ENCODE peak calls at places on chromosomes 4 and X, in four cellular contexts. A is HepG2, P is K562, W is GM12878. Z is an unnamed sample.

GRCh38 chr4:27463816-27464215 is 603.2 kb downstream of the STIM2 start:
- DNase-seq in A (no peak), P (no peak), W (no peak), Z (no peak)

GRCh38 chr4:65391814-65392213 is 278.5 kb downstream of the EPHA5 start:
- DNase-seq in W (no peak), P (no peak), A (no peak), Z (no peak)

GRCh38 chrX:45849261-45849660 is 648.6 kb upstream of the DIPK2B start:
- DNase-seq in A (peak; percentile 61), P (peak; percentile 4), W (no peak), Z (peak; percentile 28)

GRCh38 chr4:97984545-97985131 is 158.6 kb downstream of the STPG2 start:
- DNase-seq in W (no peak), A (no peak), P (peak; percentile 4), Z (no peak)

GRCh38 chr4:129138762-129139496 is 43.0 kb downstream of the C4orf33 start:
- DNase-seq in P (no peak), A (no peak), W (no peak), Z (peak; percentile 55)

GRCh38 chr4:113468165-113469022 is 293.1 kb downstream of the CAMK2D start:
- DNase-seq in P (no peak), A (peak; percentile 63), W (no peak), Z (peak; percentile 7)

GRCh38 chrX:137432609-137433008 is 133.3 kb upstream of the ZIC3 start:
- DNase-seq in P (peak; percentile 24), A (peak; percentile 0), W (no peak), Z (peak; percentile 52)

GRCh38 chr4:148112231-148112982 is 329.8 kb downstream of the NR3C2 start:
- DNase-seq in P (no peak), W (no peak), A (no peak), Z (no peak)

GRCh38 chr4:37243722-37244582 is 591 bp upstream of the NWD2 start:
- DNase-seq in A (peak; percentile 0), P (no peak), W (no peak), Z (peak; percentile 46)

GRCh38 chr4:4677825-4678522 is 136.1 kb upstream of the STX18 start:
- DNase-seq in P (peak; percentile 40), W (no peak), A (no peak), Z (peak; percentile 48)

GRCh38 chrX:16114640-16115039 is 8.7 kb upstream of the GRPR start:
- DNase-seq in A (no peak), P (no peak), W (no peak), Z (no peak)

DNA sequence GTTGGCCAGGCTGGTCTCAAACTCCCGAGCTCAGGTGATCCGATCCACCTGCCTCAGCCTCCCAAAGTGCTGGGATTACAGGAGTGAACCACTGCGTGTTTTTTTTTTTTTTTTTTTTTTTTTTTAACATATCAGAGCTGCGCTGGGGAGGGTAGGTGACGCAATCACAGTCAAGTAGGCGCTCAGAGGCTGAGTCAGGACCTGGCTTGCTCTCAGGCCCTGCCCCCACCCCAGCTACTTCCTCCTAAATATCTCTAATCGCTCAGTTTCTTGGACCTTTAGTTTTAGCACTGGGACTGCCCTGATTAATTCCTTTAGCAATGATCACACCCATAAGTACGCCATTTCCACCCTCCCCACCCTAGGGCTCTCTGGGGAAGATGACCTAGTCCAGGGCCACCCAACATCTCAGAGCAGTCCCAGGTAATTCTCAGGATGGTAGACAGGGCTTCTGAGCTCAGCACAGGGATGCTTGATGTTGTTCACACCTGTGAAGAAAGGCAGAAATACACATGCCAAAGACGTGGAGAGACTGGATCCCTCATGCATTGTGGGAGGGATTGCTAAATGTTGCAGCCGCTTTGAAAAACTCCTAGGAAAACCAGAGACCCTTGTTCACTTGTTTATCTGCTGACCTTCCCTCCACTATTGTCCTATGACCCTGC is 50.2 kb downstream of the DDX3X start:
- DNase-seq in W (no peak), A (no peak), P (peak; percentile 80), Z (no peak)
- TF ChIP-seq TARDBP in W (no peak), A (no peak), P (no peak), Z (no peak)

GRCh38 chr4:6771229-6771671 is 11.3 kb upstream of the KIAA0232 start:
- DNase-seq in W (no peak), A (no peak), P (no peak), Z (no peak)

GRCh38 chr4:6773106-6773505 is 9.4 kb upstream of the KIAA0232 start:
- DNase-seq in P (no peak), W (no peak), A (no peak), Z (no peak)

GRCh38 chr4:6775746-6776145 is 6.8 kb upstream of the KIAA0232 start:
- DNase-seq in W (no peak), A (no peak), P (no peak), Z (no peak)

GRCh38 chr4:6772223-6772928 is 10.2 kb upstream of the KIAA0232 start:
- DNase-seq in W (no peak), A (no peak), P (no peak), Z (no peak)

DNA sequence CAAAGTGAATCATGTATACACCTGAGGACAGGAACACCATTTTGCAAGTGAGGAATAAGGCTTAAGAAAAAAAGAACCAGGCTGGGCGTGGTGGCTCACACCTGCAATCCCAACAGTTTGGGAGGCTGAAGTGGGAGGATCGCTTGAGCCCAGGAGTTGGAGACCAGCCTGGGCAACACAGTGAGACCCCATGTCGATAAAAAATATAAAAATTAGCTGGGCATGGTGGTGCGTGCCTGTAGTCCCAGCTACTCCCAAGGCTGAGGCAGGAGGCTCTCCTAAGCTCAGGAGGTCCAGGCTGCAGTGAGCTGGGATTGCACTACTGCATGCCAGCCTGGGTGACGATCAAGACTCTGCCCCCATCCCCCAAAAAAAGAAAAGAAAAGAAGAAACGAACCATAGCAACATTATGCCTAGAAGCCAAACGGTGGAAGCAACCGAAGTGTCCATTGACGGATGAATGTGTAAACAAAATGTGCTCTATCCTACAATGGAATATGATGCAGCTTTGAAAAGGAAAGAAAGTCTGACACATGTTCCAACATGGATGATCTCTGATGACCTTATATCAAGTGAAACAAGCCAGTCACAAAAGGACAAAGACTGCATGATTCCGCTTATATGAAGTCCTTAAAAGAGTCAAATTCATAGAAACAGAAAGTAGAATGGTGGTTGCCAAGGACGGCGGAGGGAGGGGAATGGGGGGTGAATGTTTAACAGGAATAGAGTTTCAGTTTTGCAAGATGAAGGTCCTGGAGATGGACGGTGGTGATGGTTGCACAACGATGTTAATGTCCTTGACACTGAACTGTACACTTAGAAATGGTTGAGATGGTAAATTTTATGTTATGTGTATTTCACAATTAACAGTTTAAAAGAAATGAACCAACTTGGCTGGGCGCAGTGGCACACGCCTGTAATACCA is 8.6 kb upstream of the KIAA0232 start:
- DNase-seq in W (no peak), P (no peak), A (peak; percentile 90), Z (no peak)
- TF ChIP-seq TARDBP in W (no peak), P (no peak), A (peak; percentile 78), Z (no peak)

DNA sequence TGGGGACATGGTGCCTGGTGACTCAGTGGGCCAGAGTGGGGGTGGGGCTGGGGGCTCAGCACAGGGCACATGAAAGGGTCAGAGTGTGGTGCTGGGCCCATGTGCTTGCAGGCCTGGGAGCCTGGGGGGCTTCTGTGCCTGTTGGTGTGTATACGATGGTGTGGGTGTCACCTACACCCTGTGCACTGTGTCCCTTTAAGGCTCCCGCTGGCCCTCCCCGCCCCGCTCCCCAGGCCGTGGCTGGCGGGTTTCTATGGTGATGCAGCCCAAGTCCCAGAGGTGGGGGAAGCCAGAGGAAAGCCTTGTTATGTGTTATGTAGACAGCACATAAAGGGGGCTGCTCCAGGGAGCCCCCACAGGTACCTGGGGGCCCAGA is 5.5 kb downstream of the L1CAM start:
- DNase-seq in A (no peak), P (no peak), W (no peak), Z (no peak)
- TF ChIP-seq TARDBP in A (no peak), P (no peak), W (no peak), Z (no peak)

GRCh38 chrX:33204889-33205288 is 6.5 kb downstream of the DMD start:
- DNase-seq in A (no peak), W (no peak), P (no peak), Z (no peak)
- TF ChIP-seq TARDBP in A (no peak), W (no peak), P (no peak), Z (no peak)

Z was measured in HEK293T.